ENCODE peak calls at places on chromosomes 1 and 21, in four cellular contexts. I is pancreas, B is right lobe of liver, Q is cardiac muscle cell. G is an unnamed sample.

GRCh38 chr1:203366476-203366875 is 15.6 kb upstream of the FMOD start:
- DNase-seq in I (no peak), B (no peak), Q (no peak), G (no peak)

GRCh38 chr1:231860221-231861088 is 233.9 kb downstream of the DISC1 start:
- DNase-seq in I (no peak), B (no peak), Q (peak; percentile 59), G (no peak)

GRCh38 chr1:6612641-6613360 is 730 bp upstream of the PHF13 start:
- DNase-seq in I (peak; percentile 62), B (peak; percentile 68), Q (peak; percentile 40), G (no peak)

GRCh38 chr1:21297975-21298374 is 7.7 kb upstream of the ECE1 start:
- DNase-seq in I (peak; percentile 29), B (no peak), Q (peak; percentile 60), G (no peak)

GRCh38 chr1:168081373-168082007 is 55.2 kb downstream of the GPR161 start:
- DNase-seq in I (no peak), B (no peak), Q (peak; percentile 87), G (no peak)

GRCh38 chr1:29638281-29638680 is 402.0 kb downstream of the PTPRU start:
- DNase-seq in I (no peak), B (no peak), Q (no peak), G (no peak)

GRCh38 chr1:19643113-19643512 is 998 bp upstream of the NBL1 start:
- DNase-seq in I (no peak), B (no peak), Q (no peak), G (no peak)

GRCh38 chr21:17775431-17776126 is 43.6 kb downstream of the C21orf91 start:
- DNase-seq in I (no peak), B (no peak), Q (no peak), G (no peak)

GRCh38 chr1:31335007-31335406 is 37.9 kb downstream of the FABP3 start:
- DNase-seq in I (no peak), B (no peak), Q (peak; percentile 60), G (peak; percentile 8)

GRCh38 chr1:219702551-219703215 is 89.8 kb upstream of the ZC3H11B start:
- DNase-seq in I (no peak), B (no peak), Q (peak; percentile 38), G (no peak)

GRCh38 chr1:103362348-103363007 is 163.0 kb upstream of the RNPC3 start:
- DNase-seq in I (no peak), B (no peak), Q (no peak), G (no peak)

GRCh38 chr1:177983824-177984528 is 14.1 kb upstream of the SEC16B start:
- DNase-seq in I (peak; percentile 77), B (no peak), Q (peak; percentile 96), G (no peak)

GRCh38 chr1:213572939-213573647 is 414.7 kb upstream of the PROX1 start:
- DNase-seq in I (no peak), B (no peak), Q (no peak), G (no peak)

GRCh38 chr1:57782357-57782756 is 358.5 kb upstream of the DAB1 start:
- DNase-seq in I (no peak), B (no peak), Q (no peak), G (no peak)

DNA sequence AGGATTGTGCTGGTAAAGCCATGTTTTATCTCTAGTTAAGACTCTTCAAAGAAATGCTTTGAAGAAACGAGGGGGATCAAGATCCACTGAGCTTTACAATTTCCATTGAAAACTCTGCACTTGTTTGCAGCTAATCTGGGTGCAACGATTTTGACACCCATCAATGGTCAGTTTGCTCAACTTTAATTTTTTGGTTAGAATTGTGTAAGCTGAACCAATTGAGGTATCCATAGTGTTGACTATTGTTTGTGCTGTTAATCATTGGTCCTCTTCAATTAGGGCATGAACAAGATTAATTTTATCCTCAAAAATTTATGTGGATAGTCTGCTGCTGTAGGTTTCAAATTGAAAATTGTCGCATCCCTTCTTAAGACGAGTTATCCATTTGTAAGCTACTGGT is 17.7 kb upstream of the PLXNA2 start:
- DNase-seq in I (no peak), B (no peak), Q (no peak), G (no peak)
- H3K27me3 ChIP-seq in I (no peaks in the 10 kb centered on the region), B (no peaks in the 10 kb centered on the region), Q (no peaks in the 10 kb centered on the region), G (no peaks in the 10 kb centered on the region)

DNA sequence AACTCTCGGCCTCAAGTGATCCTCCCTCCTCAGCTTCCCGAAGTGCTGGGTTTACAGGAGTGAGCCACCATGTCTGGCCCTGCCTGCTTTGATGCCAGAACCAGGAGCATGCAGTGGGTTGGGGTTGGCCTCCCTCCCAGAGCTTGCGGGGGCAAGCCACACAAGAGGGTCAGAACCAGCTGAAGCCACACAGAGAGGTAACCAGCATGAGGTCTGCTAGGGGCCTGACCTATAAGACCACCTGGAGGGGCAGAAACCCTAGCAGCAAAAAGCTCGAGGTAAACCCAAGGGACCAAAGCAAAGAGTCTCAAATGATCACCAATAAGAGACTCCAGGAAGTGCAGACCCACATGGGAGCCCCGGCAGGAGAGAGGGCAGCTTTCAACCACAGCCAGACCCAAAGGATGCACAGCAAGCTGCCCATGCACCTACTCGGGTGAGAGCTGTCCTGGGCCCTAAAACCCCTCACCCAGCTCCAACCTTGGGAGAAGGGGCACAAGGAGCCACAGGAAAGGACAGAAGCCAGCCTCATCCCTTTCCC is 81.2 kb downstream of the TOMM20 start:
- DNase-seq in I (no peak), B (no peak), Q (no peak), G (no peak)
- H3K27ac ChIP-seq in I (peak overlapping the region; percentile 57), B (peak overlapping the region; percentile 28), Q (no peak overlapping the region), G (no peak overlapping the region)

GRCh38 chr1:239303289-239303688 is 83.1 kb upstream of the CHRM3 start:
- DNase-seq in I (no peak), B (no peak), Q (no peak), G (no peak)

GRCh38 chr1:239311331-239311730 is 75.0 kb upstream of the CHRM3 start:
- DNase-seq in I (peak; percentile 15), B (no peak), Q (no peak), G (no peak)

GRCh38 chr1:239306426-239306825 is 79.9 kb upstream of the CHRM3 start:
- DNase-seq in I (no peak), B (no peak), Q (no peak), G (no peak)

GRCh38 chr1:239307886-239308285 is 78.5 kb upstream of the CHRM3 start:
- DNase-seq in I (no peak), B (no peak), Q (no peak), G (no peak)

DNA sequence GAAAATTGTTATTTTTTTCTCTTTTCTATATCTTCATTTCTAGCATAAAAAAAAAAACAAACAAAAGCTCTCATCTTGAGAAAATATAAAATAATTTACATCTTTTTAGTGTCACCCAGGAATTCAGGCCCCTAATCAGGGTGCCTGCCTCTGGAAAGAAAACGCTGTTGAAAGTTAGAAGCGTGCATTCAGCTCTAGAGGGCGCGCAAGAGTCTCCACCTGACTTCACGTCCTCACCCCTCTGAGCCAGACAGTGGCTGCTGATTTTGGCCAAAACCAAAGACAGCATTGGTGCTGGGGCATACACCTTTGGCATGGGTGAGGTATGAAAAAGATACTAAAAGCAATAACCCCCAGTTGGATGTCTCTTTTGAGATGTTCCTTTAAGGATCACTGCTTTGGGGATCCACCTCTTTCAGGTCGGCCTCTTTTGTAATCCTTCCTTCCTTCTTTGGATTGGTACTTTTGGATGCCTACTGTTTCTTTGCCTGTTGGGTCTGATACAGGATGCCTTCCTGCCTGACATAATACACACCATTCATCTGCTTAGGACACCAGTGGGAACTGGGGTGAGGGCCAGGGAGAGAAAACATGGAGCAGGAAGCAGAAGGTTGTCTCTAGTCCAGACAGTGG is 77.6 kb upstream of the CHRM3 start:
- DNase-seq in I (peak; percentile 66), B (peak; percentile 64), Q (peak; percentile 3), G (peak; percentile 39)
- TF ChIP-seq CTCF in I (peak; percentile 49), B (peak; percentile 72), Q (peak; percentile 37), G (peak; percentile 64)

GRCh38 chr1:2437617-2438016 is 25.3 kb upstream of the PEX10 start:
- DNase-seq in I (no peak), B (no peak), Q (no peak), G (no peak)
- H3K27me3 ChIP-seq in I (no peaks in the 10 kb centered on the region), B (no peaks in the 10 kb centered on the region), Q (peaks cover 51% of the 10 kb centered on the region), G (no peaks in the 10 kb centered on the region)